ENCODE peak calls at places on chromosomes 4 and X, in eight cellular contexts. J, S, N, V, P, F, X and Q are unnamed samples.

GRCh38 chr4:188268081-188268908 is 129.1 kb downstream of the TRIML1 start:
- DNase-seq in V (no peak), F (no peak), P (no peak), X (no peak), N (no peak), S (no peak), J (no peak), Q (no peak)

GRCh38 chr4:83201761-83202160 is 82.8 kb downstream of the COQ2 start:
- DNase-seq in P (no peak), V (no peak), N (no peak), F (no peak), S (no peak), J (no peak), X (no peak), Q (no peak)

GRCh38 chr4:17510582-17510981 is 1.3 kb downstream of the QDPR start:
- DNase-seq in X (no peak), N (no peak), V (no peak), J (no peak), F (no peak), P (no peak), S (no peak), Q (no peak)

GRCh38 chr4:167956676-167957075 is 135.7 kb upstream of the ANXA10 start:
- DNase-seq in S (no peak), N (no peak), P (no peak), X (no peak), V (peak; percentile 51), J (no peak), F (no peak), Q (no peak)

GRCh38 chr4:6591305-6591704 is 16.3 kb downstream of the MAN2B2 start:
- DNase-seq in V (no peak), N (no peak), P (no peak), F (no peak), X (no peak), S (no peak), J (no peak), Q (no peak)

GRCh38 chr4:77821775-77822174 is 2.6 kb upstream of the CNOT6L start:
- DNase-seq in V (no peak), S (peak; percentile 40), J (no peak), P (no peak), X (no peak), N (no peak), F (no peak), Q (no peak)

GRCh38 chr4:174307694-174308093 is 24.0 kb downstream of the CEP44 start:
- DNase-seq in X (no peak), J (no peak), P (no peak), N (no peak), S (no peak), F (no peak), V (no peak), Q (no peak)

GRCh38 chr4:167216783-167217182 is 17.5 kb downstream of the SPOCK3 start:
- DNase-seq in J (no peak), V (no peak), P (no peak), N (no peak), X (no peak), S (no peak), F (no peak), Q (no peak)

GRCh38 chr4:123043793-123044425 is 121.5 kb upstream of the NUDT6 start:
- DNase-seq in J (no peak), V (no peak), S (no peak), X (no peak), F (no peak), N (no peak), P (no peak), Q (no peak)

GRCh38 chr4:102623622-102624021 is 122.5 kb downstream of the NFKB1 start:
- DNase-seq in V (peak; percentile 82), P (no peak), J (no peak), F (peak; percentile 4), X (peak; percentile 33), S (no peak), N (peak; percentile 29), Q (no peak)

GRCh38 chr4:95204873-95205272 is 343.9 kb downstream of the UNC5C start:
- DNase-seq in P (no peak), S (no peak), V (no peak), N (no peak), F (no peak), X (no peak), J (no peak), Q (peak; percentile 4)

GRCh38 chr4:152795891-152796290 is 16.1 kb downstream of the ARFIP1 start:
- DNase-seq in V (no peak), F (no peak), P (no peak), J (no peak), S (no peak), N (no peak), X (no peak), Q (no peak)

GRCh38 chrX:135410861-135411627 is 10.7 kb upstream of the SMIM10L2A start:
- DNase-seq in P (no peak), V (no peak), F (no peak), J (no peak), S (no peak), X (no peak), N (no peak), Q (no peak)

GRCh38 chr4:133102612-133103409 is 46.3 kb upstream of the PCDH10 start:
- DNase-seq in V (no peak), F (no peak), X (no peak), P (no peak), S (no peak), J (no peak), N (no peak), Q (no peak)

GRCh38 chr4:128341634-128342033 is 54.0 kb upstream of the PGRMC2 start:
- DNase-seq in V (no peak), P (no peak), N (no peak), J (no peak), S (no peak), F (no peak), X (no peak), Q (no peak)

GRCh38 chr4:38728651-38729141 is 54.1 kb downstream of the TLR10 start:
- DNase-seq in N (no peak), S (no peak), F (no peak), V (no peak), P (no peak), X (peak; percentile 43), J (no peak), Q (no peak)